ENCODE peak calls at places on chromosomes 11 and 22, in ten cellular contexts. C is GM06990, O is stromal cell of bone marrow, N is fibroblast of the aortic adventitia, P is left colon, M is HFF-Myc, Z is IMR-90, G is H1, K is GM10248, W is GM13977. B is an unnamed sample.

GRCh38 chr22:39658367-39658766 is 87.8 kb downstream of the CACNA1I start:
- DNase-seq in C (no peak), O (no peak), N (no peak), P (no peak), M (no peak), Z (no peak), G (no peak), K (no peak), W (no peak), B (no peak)

GRCh38 chr22:27676545-27677188 is 124.9 kb downstream of the MN1 start:
- DNase-seq in C (no peak), O (no peak), N (peak; percentile 81), P (no peak), M (no peak), Z (no peak), G (no peak), K (no peak), W (no peak), B (no peak)

GRCh38 chr11:125088123-125088522 is 23.3 kb downstream of the TMEM218 start:
- DNase-seq in C (no peak), O (no peak), N (no peak), P (no peak), M (no peak), Z (no peak), G (no peak), K (no peak), W (no peak), B (no peak)

GRCh38 chr11:62611705-62612365 is 740 bp downstream of the EML3 start:
- DNase-seq in C (peak; percentile 75), O (peak; percentile 36), N (peak; percentile 79), P (peak; percentile 59), M (no peak), Z (peak; percentile 60), G (no peak), K (peak; percentile 66), W (peak; percentile 78), B (no peak)

GRCh38 chr11:127259118-127259517 is 258.5 kb upstream of the KIRREL3 start:
- DNase-seq in C (no peak), O (no peak), N (no peak), P (no peak), M (no peak), Z (no peak), G (no peak), K (no peak), W (no peak), B (no peak)

GRCh38 chr22:49042066-49042465 is 785.6 kb downstream of the BRD1 start:
- DNase-seq in C (no peak), O (no peak), N (no peak), P (no peak), M (no peak), Z (no peak), G (no peak), K (no peak), W (no peak), B (no peak)

GRCh38 chr11:73647459-73648100 is 1.2 kb downstream of the PLEKHB1 start:
- DNase-seq in C (peak; percentile 87), O (peak; percentile 57), N (peak; percentile 75), P (peak; percentile 93), M (peak; percentile 33), Z (peak; percentile 70), G (peak; percentile 70), K (peak; percentile 91), W (peak; percentile 90), B (peak; percentile 83)

GRCh38 chr11:119355091-119355843 is 8.8 kb upstream of the MFRP start:
- DNase-seq in C (no peak), O (no peak), N (no peak), P (no peak), M (no peak), Z (no peak), G (no peak), K (no peak), W (no peak), B (no peak)

GRCh38 chr22:35386670-35387288 is 5.9 kb downstream of the HMOX1 start:
- DNase-seq in C (no peak), O (no peak), N (no peak), P (no peak), M (no peak), Z (no peak), G (no peak), K (no peak), W (no peak), B (no peak)

GRCh38 chr11:116715383-116715782 is 57.4 kb downstream of the BUD13 start:
- DNase-seq in C (no peak), O (no peak), N (no peak), P (no peak), M (no peak), Z (no peak), G (no peak), K (no peak), W (no peak), B (no peak)

GRCh38 chr11:70876685-70877084 is 375.7 kb downstream of the SHANK2 start:
- DNase-seq in C (no peak), O (no peak), N (no peak), P (no peak), M (no peak), Z (no peak), G (no peak), K (no peak), W (no peak), B (no peak)

GRCh38 chr11:70759846-70760245 is 361.5 kb downstream of the CTTN start:
- DNase-seq in C (no peak), O (no peak), N (no peak), P (no peak), M (no peak), Z (no peak), G (no peak), K (no peak), W (no peak), B (no peak)

GRCh38 chr11:19800162-19800561 is 87.5 kb downstream of the NAV2 start:
- DNase-seq in C (no peak), O (no peak), N (no peak), P (peak; percentile 37), M (no peak), Z (no peak), G (no peak), K (no peak), W (no peak), B (no peak)

GRCh38 chr11:114162719-114163123 is 103.2 kb downstream of the ZBTB16 start:
- DNase-seq in C (no peak), O (peak; percentile 91), N (peak; percentile 99), P (peak; percentile 73), M (peak; percentile 95), Z (peak; percentile 94), G (no peak), K (no peak), W (no peak), B (no peak)

GRCh38 chr11:64859542-64860414 is 15.3 kb upstream of the CDC42BPG start:
- DNase-seq in C (peak; percentile 87), O (no peak), N (no peak), P (peak; percentile 9), M (no peak), Z (no peak), G (no peak), K (peak; percentile 89), W (peak; percentile 94), B (peak; percentile 91)

GRCh38 chr22:39292561-39293074 is 26.8 kb downstream of the RPL3 start:
- DNase-seq in C (no peak), O (peak; percentile 77), N (peak; percentile 93), P (peak; percentile 77), M (peak; percentile 64), Z (peak; percentile 92), G (peak; percentile 62), K (no peak), W (no peak), B (no peak)

GRCh38 chr11:12505183-12505582 is 127.8 kb downstream of the PARVA start:
- DNase-seq in C (no peak), O (no peak), N (no peak), P (no peak), M (no peak), Z (no peak), G (no peak), K (no peak), W (no peak), B (no peak)

GRCh38 chr22:40021401-40022000 is 26.7 kb downstream of the FAM83F start:
- DNase-seq in C (no peak), O (no peak), N (no peak), P (no peak), M (no peak), Z (no peak), G (no peak), K (no peak), W (no peak), B (no peak)

GRCh38 chr11:43969543-43969942 is 27.1 kb downstream of the C11orf96 start:
- DNase-seq in C (no peak), O (no peak), N (no peak), P (no peak), M (no peak), Z (no peak), G (no peak), K (no peak), W (no peak), B (no peak)

GRCh38 chr11:77236901-77237300 is 64.6 kb downstream of the GDPD4 start:
- DNase-seq in C (no peak), O (no peak), N (peak; percentile 3), P (no peak), M (no peak), Z (peak; percentile 66), G (no peak), K (no peak), W (no peak), B (no peak)

GRCh38 chr11:97414801-97415200 is 1025.0 kb downstream of the JRKL start:
- DNase-seq in C (no peak), O (no peak), N (no peak), P (no peak), M (no peak), Z (no peak), G (no peak), K (no peak), W (no peak), B (no peak)

B was measured in GM19239.